ENCODE peak calls at places on chromosomes 2 and 18, in eight cellular contexts. G, C, L, A, I, T, P and Q are unnamed samples.

GRCh38 chr18:31880186-31880898 is 62.6 kb downstream of the TRAPPC8 start:
- DNase-seq in G (no peak), C (no peak), L (no peak), A (no peak), I (no peak), T (no peak), P (no peak), Q (no peak)

GRCh38 chr18:32881009-32881408 is 108.2 kb upstream of the KLHL14 start:
- DNase-seq in G (no peak), C (no peak), L (peak; percentile 69), A (no peak), I (no peak), T (no peak), P (no peak), Q (no peak)

GRCh38 chr18:63444567-63444966 is 22.3 kb upstream of the VPS4B start:
- DNase-seq in G (no peak), C (no peak), L (no peak), A (peak; percentile 38), I (no peak), T (peak; percentile 87), P (no peak), Q (no peak)

GRCh38 chr2:142914507-142915313 is 37.2 kb downstream of the KYNU start:
- DNase-seq in G (no peak), C (no peak), L (no peak), A (no peak), I (peak; percentile 65), T (no peak), P (no peak), Q (peak; percentile 75)

GRCh38 chr2:199310654-199311275 is 147.0 kb downstream of the SATB2 start:
- DNase-seq in G (no peak), C (no peak), L (peak; percentile 85), A (no peak), I (no peak), T (no peak), P (no peak), Q (no peak)

GRCh38 chr2:85768713-85769112 is 14.9 kb downstream of the ATOH8 start:
- DNase-seq in G (no peak), C (no peak), L (no peak), A (no peak), I (no peak), T (no peak), P (no peak), Q (no peak)

GRCh38 chr2:241853651-241854341 is 4.9 kb downstream of the PDCD1 start:
- DNase-seq in G (no peak), C (no peak), L (no peak), A (no peak), I (no peak), T (peak; percentile 38), P (no peak), Q (no peak)

GRCh38 chr2:149741646-149742045 is 154.1 kb upstream of the MMADHC start:
- DNase-seq in G (no peak), C (no peak), L (no peak), A (no peak), I (no peak), T (peak; percentile 88), P (no peak), Q (no peak)

GRCh38 chr2:31203916-31204315 is 13.4 kb downstream of the CAPN14 start:
- DNase-seq in G (no peak), C (no peak), L (no peak), A (no peak), I (no peak), T (no peak), P (no peak), Q (no peak)

GRCh38 chr2:240935101-240935876 is 29.2 kb downstream of the CROCC2 start:
- DNase-seq in G (no peak), C (no peak), L (no peak), A (no peak), I (no peak), T (no peak), P (no peak), Q (no peak)

GRCh38 chr2:208407667-208408066 is 1.1 kb downstream of the PTH2R start:
- DNase-seq in G (peak; percentile 35), C (no peak), L (no peak), A (peak; percentile 12), I (no peak), T (peak; percentile 32), P (no peak), Q (no peak)

GRCh38 chr2:171244970-171245782 is 84.5 kb upstream of the TLK1 start:
- DNase-seq in G (peak; percentile 48), C (no peak), L (no peak), A (no peak), I (no peak), T (peak; percentile 54), P (no peak), Q (no peak)

GRCh38 chr18:57231846-57232245 is 85.0 kb downstream of the BOD1L2 start:
- DNase-seq in G (no peak), C (no peak), L (no peak), A (no peak), I (no peak), T (no peak), P (no peak), Q (no peak)

GRCh38 chr2:96142217-96143113 is 2.8 kb downstream of the DUSP2 start:
- DNase-seq in G (no peak), C (peak; percentile 63), L (no peak), A (no peak), I (no peak), T (no peak), P (no peak), Q (no peak)

GRCh38 chr2:37449686-37450392 is 105.4 kb downstream of the QPCT start:
- DNase-seq in G (no peak), C (no peak), L (no peak), A (no peak), I (no peak), T (no peak), P (no peak), Q (no peak)